ENCODE peak calls at places on chromosomes 3 and 15, in four cellular contexts. L is body of pancreas, F is RCC 7860, W is globus pallidus. S is an unnamed sample.

GRCh38 chr3:53518495-53518981 is 24.1 kb downstream of the CACNA1D start:
- DNase-seq in L (peak; percentile 22), F (no peak), W (no peak), S (no peak)

GRCh38 chr15:83119968-83120581 is 12.6 kb downstream of the TM6SF1 start:
- DNase-seq in L (no peak), F (no peak), W (no peak), S (no peak)

GRCh38 chr3:167575000-167575399 is 78.7 kb downstream of the WDR49 start:
- DNase-seq in L (no peak), F (no peak), W (peak; percentile 39), S (no peak)

GRCh38 chr15:87349181-87349580 is 907.4 kb downstream of the NTRK3 start:
- DNase-seq in L (no peak), F (no peak), W (no peak), S (no peak)

GRCh38 chr3:167568634-167569033 is 85.1 kb downstream of the WDR49 start:
- DNase-seq in L (no peak), F (no peak), W (no peak), S (no peak)

GRCh38 chr3:169147246-169148008 is 516.1 kb downstream of the MECOM start:
- DNase-seq in L (peak; percentile 27), F (peak; percentile 67), W (no peak), S (no peak)

GRCh38 chr15:71808311-71809020 is 1.9 kb upstream of the NR2E3 start:
- DNase-seq in L (no peak), F (no peak), W (no peak), S (no peak)

GRCh38 chr3:158109295-158109803 is 540 bp upstream of the RSRC1 start:
- DNase-seq in L (no peak), F (no peak), W (no peak), S (no peak)

GRCh38 chr3:113947372-113948014 is at the start of gene ZDHHC23:
- DNase-seq in L (peak; percentile 92), F (peak; percentile 51), W (peak; percentile 24), S (peak; percentile 85)

GRCh38 chr15:73712107-73712506 is 27.9 kb downstream of the CD276 start:
- DNase-seq in L (no peak), F (no peak), W (no peak), S (no peak)

GRCh38 chr3:36969540-36970432 is 23.1 kb downstream of the EPM2AIP1 start:
- DNase-seq in L (peak; percentile 45), F (peak; percentile 86), W (no peak), S (peak; percentile 82)

GRCh38 chr15:89051875-89052274 is 36.4 kb upstream of the ABHD2 start:
- DNase-seq in L (no peak), F (no peak), W (no peak), S (no peak)

GRCh38 chr3:166445865-166446264 is 608.6 kb upstream of the BCHE start:
- DNase-seq in L (no peak), F (no peak), W (no peak), S (no peak)

GRCh38 chr15:71707230-71708051 is 102.9 kb upstream of the NR2E3 start:
- DNase-seq in L (no peak), F (no peak), W (no peak), S (no peak)

GRCh38 chr3:45944830-45945620 is 1.8 kb downstream of the CXCR6 start:
- DNase-seq in L (no peak), F (no peak), W (no peak), S (no peak)